ENCODE peak calls at places on chromosomes 16 and 17, in four cellular contexts. C is GM12878, V is HL-60, S is GM12891. R is an unnamed sample.

GRCh38 chr16:35134471-35134870 is 1675.1 kb downstream of the TP53TG3F start:
- DNase-seq in C (no peak), V (no peak), S (no peak), R (no peak)

GRCh38 chr17:14469971-14470370 is 169.1 kb downstream of the HS3ST3B1 start:
- DNase-seq in C (no peak), V (no peak), S (no peak), R (no peak)

GRCh38 chr17:67245694-67246397 is 850 bp upstream of the HELZ start:
- DNase-seq in C (no peak), V (no peak), S (peak), R (peak)

GRCh38 chr16:65372171-65372570 is 250.3 kb upstream of the CDH11 start:
- DNase-seq in C (no peak), V (peak), S (no peak), R (no peak)

GRCh38 chr16:31486036-31486435 is 3.1 kb downstream of the SLC5A2 start:
- DNase-seq in C (no peak), V (no peak), S (no peak), R (no peak)

GRCh38 chr17:18236494-18236893 is 11.1 kb downstream of the LLGL1 start:
- DNase-seq in C (no peak), V (no peak), S (no peak), R (no peak)

GRCh38 chr17:42436401-42436800 is 13.3 kb upstream of the CAVIN1 start:
- DNase-seq in C (no peak), V (no peak), S (no peak), R (peak)

GRCh38 chr17:1776857-1777256 is 15.0 kb downstream of the SERPINF1 start:
- DNase-seq in C (no peak), V (no peak), S (no peak), R (no peak)

GRCh38 chr16:81276323-81276722 is 37.8 kb downstream of the BCO1 start:
- DNase-seq in C (no peak), V (no peak), S (no peak), R (no peak)

GRCh38 chr17:8359769-8360168 is 16.7 kb downstream of the KRABD2 start:
- DNase-seq in C (no peak), V (no peak), S (no peak), R (peak)

GRCh38 chr17:50680126-50680525 is 27.6 kb downstream of the ANKRD40 start:
- DNase-seq in C (no peak), V (no peak), S (no peak), R (no peak)

GRCh38 chr16:1583180-1583579 is 28.7 kb downstream of the IFT140 start:
- DNase-seq in C (no peak), V (no peak), S (no peak), R (no peak)

GRCh38 chr16:86504315-86505184 is 5.8 kb upstream of the FOXF1 start:
- DNase-seq in C (no peak), V (no peak), S (no peak), R (no peak)

GRCh38 chr17:73320601-73321264 is 8.9 kb upstream of the CDC42EP4 start:
- DNase-seq in C (no peak), V (no peak), S (no peak), R (no peak)

GRCh38 chr17:72176902-72177660 is 56.3 kb downstream of the SOX9 start:
- DNase-seq in C (no peak), V (no peak), S (no peak), R (no peak)

GRCh38 chr16:4870138-4870671 is 22.9 kb downstream of the UBN1 start:
- DNase-seq in C (no peak), V (no peak), S (no peak), R (no peak)

GRCh38 chr16:68798398-68798797 is 44.9 kb upstream of the TANGO6 start:
- DNase-seq in C (no peak), V (no peak), S (no peak), R (no peak)

GRCh38 chr17:74531231-74531761 is at the start of gene CD300LB:
- DNase-seq in C (no peak), V (peak), S (no peak), R (no peak)

GRCh38 chr17:41521574-41522261 is 3.0 kb upstream of the KRT15 start:
- DNase-seq in C (no peak), V (no peak), S (no peak), R (peak)

GRCh38 chr16:68823401-68823800 is 19.9 kb upstream of the TANGO6 start:
- DNase-seq in C (no peak), V (no peak), S (no peak), R (no peak)

GRCh38 chr17:80826955-80827645 is 164.5 kb upstream of the CHMP6 start:
- DNase-seq in C (no peak), V (no peak), S (no peak), R (no peak)

GRCh38 chr16:10130482-10130996 is 51.7 kb downstream of the GRIN2A start:
- DNase-seq in C (no peak), V (no peak), S (no peak), R (no peak)

GRCh38 chr16:80317132-80318098 is 223.4 kb upstream of the DYNLRB2 start:
- DNase-seq in C (no peak), V (no peak), S (no peak), R (peak)

GRCh38 chr17:74368341-74369152 is 1.2 kb downstream of the GPR142 start:
- DNase-seq in C (no peak), V (no peak), S (peak), R (peak)

GRCh38 chr16:49189286-49189685 is 92.4 kb downstream of the CBLN1 start:
- DNase-seq in C (no peak), V (no peak), S (no peak), R (no peak)

GRCh38 chr17:16924701-16925440 is 47.0 kb downstream of the TNFRSF13B start:
- DNase-seq in C (no peak), V (no peak), S (no peak), R (no peak)

GRCh38 chr17:43085489-43085888 is 39.7 kb downstream of the BRCA1 start:
- DNase-seq in C (no peak), V (no peak), S (no peak), R (peak)

GRCh38 chr17:73349138-73349537 is 37.3 kb upstream of the CDC42EP4 start:
- DNase-seq in C (no peak), V (no peak), S (no peak), R (no peak)

GRCh38 chr16:4918790-4919210 is 18.1 kb downstream of the PPL start:
- DNase-seq in C (no peak), V (no peak), S (no peak), R (no peak)

GRCh38 chr16:11699234-11699894 is 31.1 kb downstream of the SNN start:
- DNase-seq in C (no peak), V (no peak), S (no peak), R (no peak)

GRCh38 chr16:11698271-11698689 is 30.0 kb downstream of the SNN start:
- DNase-seq in C (no peak), V (no peak), S (no peak), R (no peak)

GRCh38 chr16:11697319-11697718 is 29.1 kb downstream of the SNN start:
- DNase-seq in C (no peak), V (no peak), S (no peak), R (no peak)

GRCh38 chr16:11692651-11693050 is 24.4 kb downstream of the SNN start:
- DNase-seq in C (no peak), V (no peak), S (no peak), R (no peak)

DNA sequence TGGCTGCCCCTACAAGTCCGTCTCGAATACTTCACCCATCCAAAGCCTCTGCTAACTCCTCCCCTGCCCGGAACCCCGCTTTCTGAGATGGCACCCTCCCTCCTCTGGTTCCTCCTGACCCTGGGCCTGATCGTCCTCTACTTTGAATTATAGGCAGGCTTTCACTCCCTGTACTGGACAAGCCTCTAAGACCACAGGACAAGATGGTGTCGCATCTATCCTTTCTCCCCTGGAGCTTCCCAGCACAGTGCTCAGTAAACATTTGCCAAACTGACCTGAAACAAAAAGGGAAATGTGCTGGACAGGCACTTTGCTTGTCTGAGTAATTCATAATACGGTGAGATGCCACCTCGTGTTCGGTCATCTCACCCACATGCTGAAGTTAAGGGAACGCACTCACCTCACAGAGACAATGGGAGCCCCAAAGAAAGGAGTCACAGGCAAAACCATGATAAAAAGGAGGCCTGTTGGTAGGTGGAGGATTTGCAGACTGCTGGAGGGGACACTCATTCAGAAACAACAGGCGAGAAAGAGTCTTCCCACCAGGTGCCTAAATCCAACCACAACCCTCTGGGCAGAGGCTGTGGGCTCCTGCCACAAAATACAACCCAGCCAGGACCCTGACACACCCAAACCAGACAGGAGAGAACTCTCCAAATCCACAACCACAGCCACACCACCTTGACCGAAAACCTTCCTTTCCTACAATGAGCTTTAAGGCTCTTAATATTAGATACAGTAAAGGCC is 28.2 kb downstream of the SNN start:
- DNase-seq in C (no peak), V (no peak), S (no peak), R (no peak)
- TF ChIP-seq SPI1 in C (no peak), V (no peak), S (no peak), R (no peak)

GRCh38 chr16:20520103-20520502 is 56.1 kb downstream of the ACSM2B start:
- DNase-seq in C (no peak), V (no peak), S (no peak), R (no peak)
- TF ChIP-seq SPI1 in C (no peak), V (no peak), S (no peak), R (no peak)

GRCh38 chr16:89315271-89315670 is 97.8 kb downstream of the ZNF778 start:
- DNase-seq in C (no peak), V (no peak), S (no peak), R (no peak)

GRCh38 chr16:89313583-89313982 is 96.1 kb downstream of the ZNF778 start:
- DNase-seq in C (no peak), V (no peak), S (no peak), R (no peak)

GRCh38 chr16:89314858-89315257 is 97.4 kb downstream of the ZNF778 start:
- DNase-seq in C (no peak), V (no peak), S (no peak), R (no peak)

GRCh38 chr16:89312598-89313299 is 95.2 kb downstream of the ZNF778 start:
- DNase-seq in C (no peak), V (no peak), S (no peak), R (no peak)

DNA sequence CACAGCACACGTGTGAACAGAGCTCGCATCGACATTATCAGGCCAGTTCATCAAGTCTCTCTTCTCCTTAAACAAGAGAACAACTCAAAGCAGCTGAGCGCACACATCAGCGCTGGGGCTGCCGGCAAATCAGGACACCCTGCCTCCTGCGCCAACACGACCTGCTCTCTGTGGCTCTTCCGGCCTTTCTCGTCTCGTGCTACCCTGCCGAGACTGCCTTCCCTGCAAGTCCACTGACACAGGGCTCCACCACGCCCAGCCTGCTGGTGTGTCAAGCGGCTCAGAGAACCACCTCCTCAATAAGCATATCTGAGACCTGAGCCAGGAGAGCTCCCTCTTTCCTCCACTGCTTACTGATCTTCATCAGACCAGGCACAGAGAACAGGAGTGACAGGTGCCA is 96.9 kb downstream of the ZNF778 start:
- DNase-seq in C (no peak), V (no peak), S (no peak), R (no peak)
- TF ChIP-seq SPI1 in C (no peak), V (no peak), S (no peak), R (no peak)

DNA sequence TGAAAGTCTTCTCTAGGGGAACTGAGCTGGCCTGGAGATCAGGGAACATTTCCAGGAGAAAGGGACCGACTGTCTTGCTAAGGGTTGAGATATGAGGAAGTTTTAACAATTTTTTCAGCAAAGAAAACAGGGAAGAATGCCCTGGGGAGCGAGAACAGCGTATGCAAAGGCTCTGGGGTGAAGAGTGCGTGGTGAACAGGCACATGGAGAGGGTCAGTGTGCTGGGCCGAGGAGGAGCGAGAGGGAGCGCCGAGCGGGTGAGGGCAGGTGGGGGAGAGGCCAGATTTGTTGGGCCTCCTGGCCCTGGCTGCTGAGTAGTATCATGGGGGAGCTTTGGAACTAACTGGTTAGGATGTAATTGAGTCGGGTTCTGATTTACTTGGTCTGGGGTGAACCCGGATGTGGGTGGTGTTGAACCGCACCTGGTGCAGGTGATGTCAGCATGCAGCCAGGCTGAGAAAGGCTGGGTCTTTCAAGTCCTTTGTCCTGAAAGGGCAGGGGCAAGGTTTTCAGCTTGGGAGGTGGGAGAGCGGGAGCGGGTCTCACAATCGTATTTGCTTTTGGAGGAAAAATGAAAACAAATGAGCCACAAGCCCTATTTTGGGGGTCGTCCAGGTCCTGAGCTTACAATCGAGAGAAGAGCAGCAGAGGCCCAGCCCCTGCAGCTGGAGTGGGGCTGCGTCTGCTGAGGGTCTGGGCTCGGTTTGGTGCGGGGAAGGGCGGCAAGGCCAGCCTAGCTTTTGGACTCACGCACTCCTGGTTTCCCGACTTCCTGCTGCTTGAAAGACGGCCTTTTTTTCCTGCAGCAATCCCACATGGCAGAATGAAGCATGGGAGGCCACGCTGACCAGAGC is 11.1 kb upstream of the WFDC1 start:
- DNase-seq in C (no peak), V (no peak), S (no peak), R (no peak)
- TF ChIP-seq SPI1 in C (no peak), V (no peak), S (no peak), R (no peak)

DNA sequence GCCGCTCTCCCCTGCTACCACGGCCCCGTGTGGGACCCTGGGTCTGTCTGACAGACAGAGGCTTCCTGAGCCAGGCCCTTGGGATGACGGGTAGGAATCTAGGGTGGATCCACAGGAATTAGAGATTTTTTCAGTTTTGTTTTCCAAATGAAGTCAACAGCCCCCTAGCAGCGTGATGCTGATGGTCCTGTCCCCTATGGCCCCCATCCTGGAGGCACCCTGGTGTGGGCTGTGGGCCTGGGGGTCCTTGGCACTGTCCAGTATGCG is 15.5 kb downstream of the CENPX start:
- DNase-seq in C (no peak), V (no peak), S (no peak), R (no peak)
- TF ChIP-seq SPI1 in C (no peak), V (no peak), S (no peak), R (no peak)

GRCh38 chr17:82118815-82119380 is 20.9 kb upstream of the FASN start:
- DNase-seq in C (no peak), V (no peak), S (no peak), R (peak)

GRCh38 chr17:82118178-82118814 is 20.3 kb upstream of the FASN start:
- DNase-seq in C (no peak), V (no peak), S (no peak), R (no peak)

GRCh38 chr17:82114872-82115271 is 16.8 kb upstream of the FASN start:
- DNase-seq in C (no peak), V (no peak), S (no peak), R (no peak)

GRCh38 chr17:82116246-82116645 is 18.2 kb upstream of the FASN start:
- DNase-seq in C (no peak), V (no peak), S (no peak), R (peak)

GRCh38 chr17:82117139-82118090 is 19.4 kb upstream of the FASN start:
- DNase-seq in C (no peak), V (no peak), S (no peak), R (no peak)
- TF ChIP-seq SPI1 in C (no peak), V (no peak), S (no peak), R (no peak)

DNA sequence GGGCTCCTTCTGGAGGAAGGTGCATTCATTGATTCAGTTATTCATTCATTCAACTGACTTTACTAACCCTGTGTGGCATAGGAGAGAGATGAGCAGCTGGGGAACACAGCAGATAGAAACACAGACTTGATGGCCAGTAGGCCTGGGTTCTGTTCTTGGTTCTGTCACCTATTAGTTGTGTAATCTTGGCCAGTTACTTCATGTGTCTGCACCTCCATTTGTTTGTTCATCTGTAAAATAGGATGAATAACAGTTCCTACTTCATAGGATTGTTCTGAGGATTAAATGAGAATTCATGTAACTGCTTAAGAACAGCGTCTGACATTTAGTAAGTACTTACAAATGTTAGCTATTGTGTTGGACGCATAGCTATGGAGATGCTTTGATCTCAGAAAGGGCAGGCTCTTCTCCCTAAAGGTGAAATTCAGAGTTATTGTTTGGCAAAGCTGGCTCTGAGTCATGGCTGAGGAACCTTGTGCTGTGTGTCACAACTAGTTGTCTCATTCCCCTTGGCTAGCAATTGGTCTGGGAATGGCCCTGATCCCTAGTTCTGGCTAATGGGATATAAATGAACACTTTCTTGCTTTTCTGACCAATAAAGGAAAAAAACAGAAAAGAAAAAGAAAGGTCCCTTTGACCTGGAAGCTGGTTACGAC is 210.5 kb downstream of the MAP2K4 start:
- DNase-seq in C (no peak), V (no peak), S (no peak), R (no peak)
- TF ChIP-seq SPI1 in C (no peak), V (no peak), S (no peak), R (no peak)

DNA sequence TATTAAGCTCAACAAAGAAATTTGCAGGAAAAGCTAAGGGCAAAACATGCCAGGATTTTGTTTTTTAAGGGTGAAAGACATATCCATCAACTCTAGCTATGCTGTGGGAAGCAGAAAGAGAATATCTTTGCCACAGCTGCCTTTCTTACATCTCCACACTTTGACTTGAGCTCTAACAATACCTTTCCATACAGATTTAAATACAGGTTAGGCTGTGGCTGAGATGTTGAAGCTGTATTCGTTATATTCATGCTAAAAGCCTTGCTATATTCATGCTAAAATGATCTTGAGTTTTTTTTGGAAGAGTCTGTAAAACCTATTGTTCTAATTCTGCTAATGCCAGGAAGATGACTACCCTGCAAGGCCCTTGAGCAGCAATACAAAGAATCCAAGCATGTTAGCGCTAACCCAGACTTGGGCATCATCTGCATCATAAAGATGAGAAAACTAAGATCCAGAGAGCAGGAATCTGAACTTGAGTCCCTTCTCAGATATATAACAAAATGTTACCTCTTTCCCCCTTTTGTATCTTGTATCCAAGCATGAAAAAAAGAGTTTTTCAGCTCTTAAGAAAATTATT is 204.8 kb upstream of the C17orf78 start:
- DNase-seq in C (no peak), V (no peak), S (no peak), R (no peak)
- TF ChIP-seq SPI1 in C (no peak), V (no peak), S (no peak), R (no peak)

GRCh38 chr17:11744696-11745095 is 146.4 kb downstream of the DNAH9 start:
- DNase-seq in C (no peak), V (no peak), S (no peak), R (no peak)

GRCh38 chr17:11742891-11743290 is 144.6 kb downstream of the DNAH9 start:
- DNase-seq in C (no peak), V (no peak), S (no peak), R (no peak)

GRCh38 chr17:11747441-11747840 is 149.2 kb downstream of the DNAH9 start:
- DNase-seq in C (no peak), V (no peak), S (no peak), R (no peak)
- TF ChIP-seq SPI1 in C (no peak), V (no peak), S (no peak), R (no peak)